ENCODE peak calls at places on chromosomes 13 and 19, in four cellular contexts. F is K562, A is HL-60, J is GM12878. B is an unnamed sample.

GRCh38 chr13:114068723-114069322 is 63.6 kb downstream of the RASA3 start:
- DNase-seq in F (no peak), A (peak), J (no peak), B (no peak)

GRCh38 chr19:11578342-11579142 is 1.1 kb upstream of the ACP5 start:
- DNase-seq in F (peak), A (peak), J (no peak), B (peak)

GRCh38 chr13:85223883-85224656 is 575.1 kb downstream of the SLITRK6 start:
- DNase-seq in F (no peak), A (no peak), J (no peak), B (no peak)

GRCh38 chr13:109840201-109840892 is 54.0 kb upstream of the IRS2 start:
- DNase-seq in F (no peak), A (no peak), J (no peak), B (no peak)

GRCh38 chr19:1648156-1648925 is 4.1 kb downstream of the TCF3 start:
- DNase-seq in F (no peak), A (no peak), J (peak), B (peak)

GRCh38 chr13:98528663-98529064 is 48.2 kb downstream of the STK24 start:
- DNase-seq in F (no peak), A (no peak), J (no peak), B (no peak)

GRCh38 chr13:33132644-33133440 is 116.6 kb downstream of the KL start:
- DNase-seq in F (no peak), A (no peak), J (no peak), B (no peak)

GRCh38 chr19:10388957-10389356 is 8.6 kb upstream of the TYK2 start:
- DNase-seq in F (peak), A (no peak), J (peak), B (no peak)

GRCh38 chr13:112879283-112879833 is 89.7 kb upstream of the MCF2L start:
- DNase-seq in F (no peak), A (no peak), J (no peak), B (no peak)

GRCh38 chr13:113976711-113977684 is 3.1 kb upstream of the C13orf46 start:
- DNase-seq in F (no peak), A (no peak), J (no peak), B (no peak)

GRCh38 chr13:48591889-48592725 is 59.2 kb upstream of the RCBTB2 start:
- DNase-seq in F (no peak), A (no peak), J (no peak), B (no peak)

DNA sequence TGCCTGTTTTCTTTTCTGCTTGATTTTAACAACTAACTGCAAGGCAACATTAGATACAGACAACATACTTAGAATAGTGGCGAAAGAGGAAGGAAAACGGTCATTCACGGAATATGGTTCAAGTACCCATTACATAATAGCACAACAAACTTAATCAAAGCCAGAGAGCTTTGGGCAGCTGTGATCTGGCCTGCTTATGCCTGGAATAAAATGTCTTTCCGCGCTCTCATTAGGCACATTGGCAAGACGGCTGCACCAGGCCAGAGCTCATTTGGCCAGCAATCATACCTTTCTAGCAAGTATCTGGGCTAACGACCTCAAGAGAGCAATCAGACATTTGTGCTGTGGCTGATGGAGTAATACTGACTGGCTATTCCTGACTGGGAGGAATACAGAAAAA is 112.8 kb downstream of the NALCN start:
- DNase-seq in F (no peak), A (no peak), J (no peak), B (no peak)
- TF ChIP-seq SPI1 in F (no peak), A (no peak), J (no peak), B (no peak)

DNA sequence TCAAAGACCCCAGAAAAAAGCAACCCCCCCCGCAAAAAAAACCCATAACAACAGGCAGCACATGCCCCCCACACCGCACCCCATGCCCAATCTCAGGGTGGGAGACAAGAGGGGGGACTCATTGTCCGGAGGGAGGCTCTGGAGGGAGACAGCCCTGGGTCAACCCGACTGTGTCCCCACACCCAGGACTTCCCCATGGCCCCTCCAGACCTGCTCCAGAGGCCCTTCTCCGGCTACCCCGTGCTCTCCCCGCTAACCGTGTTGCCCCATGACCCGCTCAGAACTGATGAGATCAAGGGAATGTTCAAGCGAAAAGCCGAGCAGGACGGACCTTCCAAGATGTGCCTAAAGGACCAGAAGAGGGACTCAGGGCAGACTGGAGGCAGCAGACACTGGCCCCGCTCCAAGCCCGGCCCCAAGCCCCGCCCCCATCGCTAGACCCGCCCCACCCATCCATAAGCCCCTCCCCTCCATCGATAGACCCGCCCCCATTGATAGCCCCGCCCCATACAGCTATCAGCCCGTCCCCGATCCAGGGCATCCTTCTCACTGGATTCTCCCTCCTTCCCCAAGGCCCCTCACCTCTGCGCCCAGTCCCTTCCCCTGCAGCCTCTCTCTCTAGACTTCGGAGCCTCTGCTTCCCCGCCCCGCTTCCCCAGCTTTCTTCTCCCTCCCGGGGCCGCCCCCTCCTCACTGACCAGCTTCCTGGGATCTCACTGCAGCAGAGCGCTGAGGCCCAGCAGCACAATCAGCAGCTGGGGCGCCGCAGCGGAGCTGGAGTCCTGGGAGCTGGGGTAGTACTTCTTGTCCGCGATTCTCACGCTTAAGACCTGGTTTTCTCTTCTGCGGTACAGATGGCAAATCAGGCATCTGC is 2.2 kb downstream of the BST2 start:
- DNase-seq in F (peak), A (no peak), J (no peak), B (no peak)
- TF ChIP-seq POLR2AphosphoS5 in F (no peak), A (no peak), J (no peak), B (no peak)

GRCh38 chr19:58181902-58182576 is 822 bp upstream of the ZNF274 start:
- DNase-seq in F (peak), A (peak), J (no peak), B (no peak)
- TF ChIP-seq SPI1 in F (no peak), A (no peak), J (no peak), B (no peak)

DNA sequence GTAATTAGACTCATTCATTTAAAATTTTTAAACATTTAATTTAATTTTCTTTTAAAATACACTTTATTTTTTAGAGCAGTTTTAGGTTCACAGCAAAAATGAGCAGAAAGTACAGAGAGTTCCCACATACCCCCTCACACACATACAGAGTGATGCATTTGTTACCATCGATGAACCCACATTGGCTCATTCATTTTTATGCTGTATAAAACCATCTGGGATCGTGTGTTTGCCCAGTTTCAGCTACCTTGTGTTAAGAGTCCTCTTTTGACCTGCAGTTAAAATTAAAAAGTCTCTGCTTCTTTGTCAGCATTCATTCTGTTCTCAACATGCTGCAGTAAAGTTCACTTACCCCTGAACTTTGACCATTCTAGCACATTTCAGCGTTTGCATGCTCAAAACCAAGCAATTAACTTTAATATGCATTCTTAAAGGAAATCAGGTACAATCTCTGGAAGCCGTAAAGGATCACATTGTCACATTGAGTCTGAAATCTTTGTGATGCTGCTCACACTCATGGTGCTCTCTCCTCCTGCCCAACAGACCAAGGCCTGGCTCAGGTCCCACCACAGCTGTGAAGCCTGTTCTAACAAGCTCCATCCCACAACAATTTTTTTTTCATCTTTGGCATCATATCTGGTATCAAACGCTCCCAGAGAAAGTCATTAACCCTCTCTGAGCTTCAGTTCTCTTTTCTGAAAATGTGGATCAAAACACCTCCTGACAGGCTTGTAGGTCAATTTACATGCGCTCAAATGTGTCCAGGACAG is 224.2 kb downstream of the LACC1 start:
- DNase-seq in F (no peak), A (no peak), J (no peak), B (no peak)
- TF ChIP-seq POLR2AphosphoS5 in F (no peak), A (no peak), J (no peak), B (no peak)

GRCh38 chr19:30598688-30599087 is 226.5 kb downstream of the ZNF536 start:
- DNase-seq in F (no peak), A (no peak), J (no peak), B (no peak)

GRCh38 chr19:30593975-30594925 is 222.1 kb downstream of the ZNF536 start:
- DNase-seq in F (no peak), A (no peak), J (no peak), B (no peak)

GRCh38 chr19:30596813-30597399 is 224.7 kb downstream of the ZNF536 start:
- DNase-seq in F (no peak), A (no peak), J (no peak), B (no peak)

GRCh38 chr19:30593358-30593757 is 221.2 kb downstream of the ZNF536 start:
- DNase-seq in F (no peak), A (no peak), J (no peak), B (no peak)

DNA sequence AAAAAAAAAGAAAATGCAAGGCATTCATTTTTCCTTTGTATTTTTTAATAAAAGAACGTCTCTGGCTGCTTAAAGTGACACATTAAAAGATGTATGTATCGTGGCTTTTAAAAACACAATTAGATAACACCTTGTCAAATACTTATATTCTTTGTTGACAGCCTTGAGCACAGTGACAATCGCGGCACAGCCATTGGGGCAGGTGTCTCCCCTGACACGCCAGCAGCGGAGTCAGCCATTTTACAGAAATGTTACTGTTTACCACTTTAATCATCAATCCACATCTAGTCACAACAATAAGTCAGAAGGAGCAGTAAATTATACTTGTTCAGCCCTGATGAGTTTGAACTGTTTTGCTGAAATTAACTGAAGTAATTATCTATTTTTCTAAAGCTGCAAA is 224.1 kb downstream of the ZNF536 start:
- DNase-seq in F (no peak), A (no peak), J (no peak), B (no peak)
- TF ChIP-seq SPI1 in F (no peak), A (no peak), J (no peak), B (no peak)

DNA sequence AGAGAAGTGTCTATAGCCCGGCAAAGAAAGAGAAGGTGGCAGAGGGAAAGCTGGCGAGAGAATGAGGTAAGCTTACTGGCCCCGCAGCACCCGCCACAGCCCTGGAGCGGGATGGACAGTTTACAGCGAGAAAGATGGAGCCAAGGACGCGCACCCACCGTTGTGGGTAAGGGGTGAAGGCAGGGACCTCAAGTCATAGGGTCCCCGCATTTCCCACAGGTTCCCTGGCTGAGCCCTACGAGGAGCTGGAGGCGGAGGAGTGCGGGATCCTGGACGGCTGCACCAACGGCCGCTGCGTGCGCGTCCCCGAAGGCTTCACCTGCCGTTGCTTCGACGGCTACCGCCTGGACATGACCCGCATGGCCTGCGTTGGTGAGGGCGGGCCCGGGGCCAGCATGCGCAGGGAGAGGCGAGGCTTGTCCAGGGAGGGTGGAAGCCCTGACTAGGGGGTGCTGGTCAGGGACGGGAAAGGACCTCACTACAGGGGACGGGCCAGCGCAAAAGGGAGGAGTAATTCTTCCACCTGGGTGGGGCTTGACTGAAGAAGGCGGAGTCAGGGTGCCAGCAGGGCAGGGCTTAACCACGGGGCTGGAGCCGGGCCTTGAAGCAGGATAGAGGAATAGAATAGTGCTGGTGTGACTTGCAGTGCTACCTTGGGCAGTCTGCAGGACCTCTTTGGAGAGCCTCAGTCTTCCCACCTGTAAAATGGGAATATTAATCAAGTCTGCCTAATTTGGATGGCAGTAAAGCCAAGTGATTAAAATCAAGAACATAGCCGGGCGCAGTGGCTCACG is 26.5 kb downstream of the LTBP4 start:
- DNase-seq in F (peak), A (no peak), J (no peak), B (no peak)
- TF ChIP-seq POLR2AphosphoS5 in F (no peak), A (no peak), J (no peak), B (no peak)